ENCODE peak calls at places on chromosomes 3 and 15, in five cellular contexts. One of them, this sample, is unnamed.

GRCh38 chr15:55744026-55744655 is 1.2 kb upstream of the PRTG start:
- DNase-seq in cardiac muscle cell: peak
- DNase-seq in adrenal gland: no peak
- DNase-seq in hepatocyte: no peak
- DNase-seq in GM23338: no peak
- DNase-seq in this sample: no peak

GRCh38 chr3:187012609-187013051 is 82.3 kb downstream of the ST6GAL1 start:
- DNase-seq in cardiac muscle cell: peak
- DNase-seq in hepatocyte: no peak
- DNase-seq in GM23338: no peak
- DNase-seq in adrenal gland: no peak
- DNase-seq in this sample: no peak

GRCh38 chr3:135989247-135989646 is 23.7 kb downstream of the PPP2R3A start:
- DNase-seq in GM23338: no peak
- DNase-seq in hepatocyte: no peak
- DNase-seq in cardiac muscle cell: no peak
- DNase-seq in adrenal gland: no peak
- DNase-seq in this sample: no peak

GRCh38 chr15:68652141-68652540 is 73.3 kb downstream of the CORO2B start:
- DNase-seq in GM23338: no peak
- DNase-seq in adrenal gland: no peak
- DNase-seq in hepatocyte: no peak
- DNase-seq in cardiac muscle cell: no peak
- DNase-seq in this sample: no peak

GRCh38 chr3:41202834-41203345 is 3.6 kb downstream of the CTNNB1 start:
- DNase-seq in GM23338: peak
- DNase-seq in hepatocyte: peak
- DNase-seq in cardiac muscle cell: peak
- DNase-seq in adrenal gland: no peak
- DNase-seq in this sample: no peak

GRCh38 chr3:150238995-150239612 is 169.0 kb upstream of the TSC22D2 start:
- DNase-seq in GM23338: peak
- DNase-seq in adrenal gland: no peak
- DNase-seq in hepatocyte: peak
- DNase-seq in cardiac muscle cell: no peak
- DNase-seq in this sample: peak

GRCh38 chr3:48591436-48591835 is 3.7 kb downstream of the COL7A1 start:
- DNase-seq in hepatocyte: no peak
- DNase-seq in GM23338: no peak
- DNase-seq in adrenal gland: no peak
- DNase-seq in cardiac muscle cell: no peak
- DNase-seq in this sample: no peak

GRCh38 chr15:96327155-96327741 is 3.3 kb upstream of the NR2F2 start:
- DNase-seq in cardiac muscle cell: peak
- DNase-seq in adrenal gland: peak
- DNase-seq in hepatocyte: peak
- DNase-seq in GM23338: peak
- DNase-seq in this sample: peak

GRCh38 chr3:31291818-31292217 is 240.9 kb upstream of the STT3B start:
- DNase-seq in adrenal gland: no peak
- DNase-seq in hepatocyte: no peak
- DNase-seq in GM23338: no peak
- DNase-seq in cardiac muscle cell: no peak
- DNase-seq in this sample: no peak

GRCh38 chr3:1275495-1275894 is 182.7 kb downstream of the CNTN6 start:
- DNase-seq in adrenal gland: no peak
- DNase-seq in GM23338: peak
- DNase-seq in hepatocyte: peak
- DNase-seq in cardiac muscle cell: no peak
- DNase-seq in this sample: no peak

GRCh38 chr15:81189583-81190283 is 6.9 kb upstream of the IL16 start:
- DNase-seq in hepatocyte: peak
- DNase-seq in adrenal gland: no peak
- DNase-seq in cardiac muscle cell: peak
- DNase-seq in GM23338: no peak
- DNase-seq in this sample: no peak

GRCh38 chr3:45140392-45140791 is 5.8 kb downstream of the CDCP1 start:
- DNase-seq in adrenal gland: no peak
- DNase-seq in hepatocyte: no peak
- DNase-seq in GM23338: no peak
- DNase-seq in cardiac muscle cell: no peak
- DNase-seq in this sample: no peak

GRCh38 chr3:377158-377561 is 180.6 kb downstream of the CHL1 start:
- DNase-seq in adrenal gland: no peak
- DNase-seq in hepatocyte: peak
- DNase-seq in cardiac muscle cell: peak
- DNase-seq in GM23338: peak
- DNase-seq in this sample: no peak

GRCh38 chr3:15331072-15331605 is 1.2 kb downstream of the SH3BP5 start:
- DNase-seq in cardiac muscle cell: no peak
- DNase-seq in adrenal gland: no peak
- DNase-seq in hepatocyte: no peak
- DNase-seq in GM23338: no peak
- DNase-seq in this sample: no peak

GRCh38 chr3:64215084-64215483 is 10.2 kb downstream of the PRICKLE2 start:
- DNase-seq in cardiac muscle cell: no peak
- DNase-seq in GM23338: no peak
- DNase-seq in adrenal gland: no peak
- DNase-seq in hepatocyte: no peak
- DNase-seq in this sample: no peak

GRCh38 chr3:60998855-60999254 is 252.4 kb downstream of the FHIT start:
- DNase-seq in adrenal gland: no peak
- DNase-seq in cardiac muscle cell: no peak
- DNase-seq in hepatocyte: no peak
- DNase-seq in GM23338: no peak
- DNase-seq in this sample: peak

GRCh38 chr15:65217526-65218482 is 6.5 kb upstream of the CILP start:
- DNase-seq in cardiac muscle cell: no peak
- DNase-seq in adrenal gland: no peak
- DNase-seq in hepatocyte: no peak
- DNase-seq in GM23338: no peak
- DNase-seq in this sample: no peak
- H3K4me3 ChIP-seq in cardiac muscle cell: no peak
- H3K4me3 ChIP-seq in adrenal gland: no peak
- H3K4me3 ChIP-seq in hepatocyte: no peak
- H3K4me3 ChIP-seq in GM23338: no peak
- H3K4me3 ChIP-seq in this sample: no peak

GRCh38 chr15:50267577-50267976 is 2.1 kb upstream of the HDC start:
- DNase-seq in adrenal gland: no peak
- DNase-seq in GM23338: no peak
- DNase-seq in cardiac muscle cell: no peak
- DNase-seq in hepatocyte: no peak
- DNase-seq in this sample: no peak
- TF ChIP-seq CTCF in adrenal gland: no peak
- TF ChIP-seq CTCF in GM23338: no peak
- TF ChIP-seq CTCF in cardiac muscle cell: no peak
- TF ChIP-seq CTCF in hepatocyte: no peak
- TF ChIP-seq CTCF in this sample: no peak

GRCh38 chr15:76311071-76311956 is at the start of gene ETFA:
- DNase-seq in hepatocyte: peak
- DNase-seq in adrenal gland: peak
- DNase-seq in cardiac muscle cell: peak
- DNase-seq in GM23338: peak
- DNase-seq in this sample: peak

GRCh38 chr15:76312540-76313174 is 1.4 kb upstream of the ETFA start:
- DNase-seq in hepatocyte: no peak
- DNase-seq in adrenal gland: no peak
- DNase-seq in GM23338: no peak
- DNase-seq in cardiac muscle cell: no peak
- DNase-seq in this sample: peak

GRCh38 chr15:76313731-76314130 is 2.5 kb upstream of the ETFA start:
- DNase-seq in GM23338: no peak
- DNase-seq in adrenal gland: no peak
- DNase-seq in cardiac muscle cell: no peak
- DNase-seq in hepatocyte: no peak
- DNase-seq in this sample: no peak

GRCh38 chr15:76310470-76311070 is 699 bp downstream of the ETFA start:
- DNase-seq in hepatocyte: peak
- DNase-seq in cardiac muscle cell: peak
- DNase-seq in GM23338: no peak
- DNase-seq in adrenal gland: peak
- DNase-seq in this sample: no peak

DNA sequence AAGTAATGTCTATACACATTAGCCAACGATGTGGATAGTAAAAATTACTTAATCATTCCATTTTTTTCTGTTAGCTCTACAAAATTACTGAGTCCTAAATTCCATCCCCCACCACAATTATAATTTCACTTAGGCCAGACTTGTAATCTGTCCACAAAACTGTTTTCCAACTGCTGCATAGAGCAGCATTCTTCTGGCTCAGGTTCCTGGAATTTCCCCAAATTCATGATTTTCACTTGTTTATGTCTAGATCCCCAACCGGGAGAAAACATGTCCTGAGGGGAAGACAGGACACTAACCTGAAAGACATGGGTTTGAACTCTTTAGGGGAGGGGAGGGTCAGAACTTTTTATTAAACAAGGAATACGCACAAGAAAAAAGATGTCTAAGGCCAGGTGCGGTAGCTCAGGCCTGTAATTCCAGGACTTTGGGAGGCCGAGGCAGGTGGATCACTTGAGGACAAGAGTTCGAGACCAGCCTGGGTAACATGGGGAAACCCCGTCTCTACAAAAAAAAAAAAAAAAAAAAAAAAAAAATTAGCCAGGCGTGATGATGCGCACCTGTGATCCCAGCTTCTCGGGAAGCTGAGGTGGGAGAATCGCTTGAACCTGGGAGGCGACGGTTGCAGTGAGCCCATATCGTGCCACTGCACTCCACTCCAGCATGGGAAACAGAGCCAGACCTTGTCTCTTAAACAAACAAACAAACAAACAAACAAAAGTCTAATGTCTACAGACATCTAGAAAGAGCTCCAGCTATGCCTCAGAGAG is 1.5 kb downstream of the ETFA start:
- DNase-seq in hepatocyte: no peak
- DNase-seq in GM23338: no peak
- DNase-seq in cardiac muscle cell: peak
- DNase-seq in adrenal gland: no peak
- DNase-seq in this sample: no peak
- H3K4me3 ChIP-seq in hepatocyte: peak
- H3K4me3 ChIP-seq in GM23338: peak
- H3K4me3 ChIP-seq in cardiac muscle cell: peak
- H3K4me3 ChIP-seq in adrenal gland: no peak
- H3K4me3 ChIP-seq in this sample: peak

GRCh38 chr15:57527382-57528091 is 64.2 kb upstream of the MYZAP start:
- DNase-seq in cardiac muscle cell: peak
- DNase-seq in GM23338: peak
- DNase-seq in hepatocyte: peak
- DNase-seq in adrenal gland: peak
- DNase-seq in this sample: peak
- TF ChIP-seq CTCF in cardiac muscle cell: peak
- TF ChIP-seq CTCF in GM23338: peak
- TF ChIP-seq CTCF in hepatocyte: peak
- TF ChIP-seq CTCF in adrenal gland: peak
- TF ChIP-seq CTCF in this sample: peak

DNA sequence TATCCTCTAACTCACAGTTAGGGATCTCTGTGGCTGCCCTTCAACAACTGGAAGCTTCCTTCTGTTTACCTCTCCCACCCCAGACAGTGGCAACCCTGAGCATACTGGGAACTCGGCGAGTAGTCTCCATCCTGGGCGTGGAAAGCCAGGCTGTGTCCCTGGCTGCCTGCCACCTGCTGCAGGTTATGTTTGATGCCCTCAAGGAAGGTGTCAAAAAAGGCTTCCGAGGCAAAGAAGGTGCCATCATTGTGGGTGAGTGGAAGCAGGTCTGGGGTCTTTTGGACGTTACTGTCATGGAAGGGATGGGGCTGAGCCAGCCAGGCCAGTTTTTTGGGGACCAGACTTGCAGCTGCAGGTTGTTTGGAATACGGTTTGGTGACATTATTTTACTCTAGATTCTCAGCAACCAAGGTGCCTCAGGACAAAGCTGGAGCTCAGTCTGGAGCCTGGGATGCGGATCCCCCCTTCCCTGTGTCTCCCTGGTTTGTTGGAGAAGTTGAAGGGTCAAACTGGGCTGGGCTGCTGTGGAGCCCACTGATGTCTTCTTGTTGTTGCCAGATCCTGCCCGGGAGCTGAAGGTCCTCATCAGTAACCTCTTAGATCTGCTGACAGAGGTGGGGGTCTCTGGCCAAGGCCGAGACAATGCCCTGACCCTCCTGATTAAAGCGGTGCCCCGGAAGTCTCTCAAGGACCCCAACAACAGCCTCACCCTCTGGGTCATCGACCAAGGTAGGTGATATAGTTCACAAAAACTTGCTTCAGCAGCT is 7.5 kb downstream of the UNC45A start:
- DNase-seq in hepatocyte: no peak
- DNase-seq in cardiac muscle cell: no peak
- DNase-seq in GM23338: no peak
- DNase-seq in adrenal gland: no peak
- DNase-seq in this sample: no peak
- H3K4me3 ChIP-seq in hepatocyte: no peak
- H3K4me3 ChIP-seq in cardiac muscle cell: no peak
- H3K4me3 ChIP-seq in GM23338: no peak
- H3K4me3 ChIP-seq in adrenal gland: no peak
- H3K4me3 ChIP-seq in this sample: no peak

GRCh38 chr3:148716657-148717056 is 19.0 kb downstream of the AGTR1 start:
- DNase-seq in GM23338: no peak
- DNase-seq in hepatocyte: no peak
- DNase-seq in cardiac muscle cell: no peak
- DNase-seq in adrenal gland: no peak
- DNase-seq in this sample: no peak
- TF ChIP-seq CTCF in GM23338: no peak
- TF ChIP-seq CTCF in hepatocyte: no peak
- TF ChIP-seq CTCF in cardiac muscle cell: no peak
- TF ChIP-seq CTCF in adrenal gland: no peak
- TF ChIP-seq CTCF in this sample: no peak

GRCh38 chr3:37162501-37163245 is 11.7 kb downstream of the LRRFIP2 start:
- DNase-seq in adrenal gland: no peak
- DNase-seq in hepatocyte: no peak
- DNase-seq in GM23338: no peak
- DNase-seq in cardiac muscle cell: no peak
- DNase-seq in this sample: no peak
- H3K4me3 ChIP-seq in adrenal gland: no peak
- H3K4me3 ChIP-seq in hepatocyte: no peak
- H3K4me3 ChIP-seq in GM23338: no peak
- H3K4me3 ChIP-seq in cardiac muscle cell: no peak
- H3K4me3 ChIP-seq in this sample: no peak

DNA sequence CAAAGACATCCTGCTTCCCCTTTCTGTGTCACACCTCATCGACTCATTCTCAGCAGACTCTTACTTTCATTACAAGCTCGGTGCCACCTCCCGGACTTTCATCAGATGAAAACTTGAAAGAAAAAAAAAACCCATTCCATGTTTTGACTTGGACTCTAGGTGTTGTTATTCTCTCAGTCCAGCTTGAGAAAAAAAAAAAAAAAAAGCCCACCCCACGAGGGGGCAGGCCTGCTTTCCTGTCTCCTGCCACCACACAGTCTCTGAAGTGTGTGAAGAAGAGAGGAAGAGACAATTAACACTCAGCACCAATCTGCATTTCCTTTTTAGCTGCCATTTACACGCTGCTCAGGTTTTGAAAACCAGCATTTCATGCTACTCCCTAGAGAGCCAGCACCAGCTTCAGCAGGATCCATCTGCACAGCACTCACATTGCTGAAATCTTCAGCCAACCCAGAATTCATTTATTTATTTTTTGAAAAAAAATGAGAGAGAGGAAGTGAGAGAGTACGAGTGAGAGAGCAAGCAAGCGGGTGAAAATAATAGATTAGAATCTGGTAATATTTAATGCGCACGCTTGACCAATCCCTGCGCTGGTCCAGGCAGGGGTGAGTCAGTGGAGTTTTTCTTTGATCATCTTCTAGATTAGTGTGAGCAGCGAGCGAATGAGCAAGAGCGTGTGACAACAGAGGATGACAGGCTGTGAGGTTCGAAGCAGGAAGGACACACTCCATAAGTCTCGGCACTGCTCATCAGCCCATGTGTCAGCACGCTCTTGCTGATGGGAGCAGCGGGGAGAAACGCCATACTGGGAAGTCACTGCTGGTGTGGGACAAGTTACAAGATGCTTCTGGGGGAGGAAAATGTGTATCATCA is 23.5 kb downstream of the ZNF80 start:
- DNase-seq in adrenal gland: no peak
- DNase-seq in cardiac muscle cell: peak
- DNase-seq in hepatocyte: no peak
- DNase-seq in GM23338: peak
- DNase-seq in this sample: no peak
- TF ChIP-seq CTCF in adrenal gland: no peak
- TF ChIP-seq CTCF in cardiac muscle cell: peak
- TF ChIP-seq CTCF in hepatocyte: no peak
- TF ChIP-seq CTCF in GM23338: peak
- TF ChIP-seq CTCF in this sample: no peak

This sample was measured in LNCaP clone FGC.